ENCODE peak calls at places on chromosome 1, in four cellular contexts. X is SK-N-SH, U is GM12878, N is HepG2. B is an unnamed sample.

GRCh38 chr1:156767879-156768608 is 709 bp downstream of the PRCC start:
- DNase-seq in X (peak; percentile 63), U (no peak), N (no peak), B (peak; percentile 31)

GRCh38 chr1:159959451-159959850 is 5.4 kb upstream of the SLAMF9 start:
- DNase-seq in X (no peak), U (no peak), N (no peak), B (no peak)

GRCh38 chr1:1763657-1764621 is 14.3 kb downstream of the NADK start:
- DNase-seq in X (no peak), U (no peak), N (no peak), B (peak; percentile 99)

GRCh38 chr1:230068952-230069684 is 2.1 kb downstream of the GALNT2 start:
- DNase-seq in X (peak; percentile 27), U (no peak), N (no peak), B (peak; percentile 15)

GRCh38 chr1:185083818-185084217 is 38.5 kb downstream of the RNF2 start:
- DNase-seq in X (no peak), U (no peak), N (no peak), B (no peak)

GRCh38 chr1:245863566-245864184 is 643.4 kb downstream of the SMYD3 start:
- DNase-seq in X (no peak), U (no peak), N (no peak), B (no peak)

GRCh38 chr1:75696000-75696399 is 28.5 kb upstream of the ACADM start:
- DNase-seq in X (no peak), U (no peak), N (no peak), B (no peak)

GRCh38 chr1:8239039-8239305 is 78.9 kb upstream of the SLC45A1 start:
- DNase-seq in X (no peak), U (no peak), N (peak; percentile 79), B (no peak)

GRCh38 chr1:212819704-212820103 is 27.7 kb downstream of the SPATA45 start:
- DNase-seq in X (no peak), U (peak; percentile 84), N (no peak), B (no peak)

GRCh38 chr1:50989694-50990093 is 19.6 kb downstream of the CDKN2C start:
- DNase-seq in X (no peak), U (no peak), N (no peak), B (no peak)

GRCh38 chr1:188343914-188344313 is 1515.2 kb downstream of the PLA2G4A start:
- DNase-seq in X (no peak), U (no peak), N (no peak), B (no peak)

GRCh38 chr1:20124451-20125057 is 5.2 kb upstream of the PLA2G2D start:
- DNase-seq in X (no peak), U (no peak), N (no peak), B (no peak)

GRCh38 chr1:235152235-235152634 is 8.8 kb downstream of the RBM34 start:
- DNase-seq in X (no peak), U (no peak), N (no peak), B (no peak)

GRCh38 chr1:6951536-6951935 is 166.3 kb downstream of the CAMTA1 start:
- DNase-seq in X (no peak), U (no peak), N (no peak), B (no peak)

GRCh38 chr1:33235521-33235920 is 20.8 kb upstream of the ZNF362 start:
- DNase-seq in X (no peak), U (no peak), N (no peak), B (no peak)

DNA sequence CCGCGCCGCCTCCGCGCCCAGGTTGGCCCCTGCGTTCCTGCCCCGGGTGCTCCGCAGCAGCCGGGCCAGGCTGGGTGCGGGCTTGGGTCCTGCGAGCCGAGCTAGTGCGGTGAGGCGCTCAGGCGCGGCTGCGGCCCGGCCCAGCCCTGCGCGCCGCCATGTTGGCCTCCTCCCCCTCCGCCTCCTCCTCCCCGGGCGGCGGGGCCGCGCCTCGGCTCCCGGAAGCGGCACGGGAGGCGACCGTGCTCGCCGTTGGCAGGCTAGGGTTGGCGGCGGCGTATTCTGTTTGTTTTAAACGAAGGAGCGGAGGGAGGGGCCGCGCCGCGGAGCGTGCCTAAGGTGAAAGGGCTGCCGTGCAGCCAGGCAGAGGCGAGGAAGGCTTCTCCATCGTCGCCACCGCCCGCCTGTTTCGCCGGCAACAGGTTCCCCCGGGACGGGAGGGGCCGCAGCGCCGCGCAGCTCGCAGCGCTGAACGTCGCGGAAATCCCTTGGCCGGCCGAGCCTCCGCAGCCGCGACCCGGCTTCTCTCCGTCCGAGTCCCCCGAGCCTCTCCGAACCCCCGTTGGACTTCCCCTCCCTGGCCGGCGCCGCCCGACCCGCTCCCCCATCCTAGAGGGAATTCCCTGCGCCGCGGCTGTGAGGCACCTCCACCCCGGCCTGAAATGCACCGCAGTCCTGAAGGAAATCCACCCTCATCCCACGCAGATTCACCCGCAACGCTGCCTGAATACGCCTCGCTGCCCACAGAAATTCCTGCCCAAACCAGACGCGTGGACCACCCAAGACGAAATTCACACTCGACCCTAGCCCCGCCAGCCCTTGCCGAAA is at the start of gene USP24:
- DNase-seq in X (peak; percentile 95), U (no peak), N (peak; percentile 63), B (peak; percentile 76)
- TF ChIP-seq REST in X (no peak), U (no peak), N (no peak), B (peak; percentile 65)

GRCh38 chr1:41807390-41807789 is 111.3 kb downstream of the HIVEP3 start:
- DNase-seq in X (no peak), U (no peak), N (no peak), B (no peak)
- TF ChIP-seq GABPA in X (no peak), U (no peak), N (no peak), B (no peak)

DNA sequence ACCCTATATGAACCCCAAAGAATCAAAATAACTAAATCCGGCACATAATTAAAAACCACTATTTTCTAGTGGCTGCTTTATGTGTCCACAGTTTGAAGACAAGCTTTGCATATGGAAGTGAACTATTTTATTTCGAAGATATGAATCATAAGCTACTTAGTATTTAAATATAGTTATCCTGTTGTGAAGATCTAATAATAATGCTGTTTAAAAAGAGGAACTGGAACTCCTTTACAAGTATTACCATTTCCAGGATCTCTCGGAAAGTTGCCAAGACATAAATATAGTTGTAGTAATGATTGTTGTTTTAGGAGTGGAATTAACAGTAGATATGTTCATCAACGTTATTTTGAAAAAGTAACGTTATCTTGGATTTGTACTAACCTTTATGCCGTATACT is 163.6 kb downstream of the NFIA start:
- DNase-seq in X (no peak), U (no peak), N (no peak), B (no peak)
- TF ChIP-seq REST in X (no peak), U (no peak), N (no peak), B (no peak)

GRCh38 chr1:27979151-27979858 is 19.5 kb downstream of the XKR8 start:
- DNase-seq in X (no peak), U (peak; percentile 19), N (no peak), B (peak; percentile 59)

GRCh38 chr1:27979859-27980201 is 20.1 kb downstream of the XKR8 start:
- DNase-seq in X (no peak), U (no peak), N (no peak), B (no peak)

GRCh38 chr1:27981146-27981545 is 21.4 kb downstream of the XKR8 start:
- DNase-seq in X (no peak), U (no peak), N (no peak), B (no peak)

DNA sequence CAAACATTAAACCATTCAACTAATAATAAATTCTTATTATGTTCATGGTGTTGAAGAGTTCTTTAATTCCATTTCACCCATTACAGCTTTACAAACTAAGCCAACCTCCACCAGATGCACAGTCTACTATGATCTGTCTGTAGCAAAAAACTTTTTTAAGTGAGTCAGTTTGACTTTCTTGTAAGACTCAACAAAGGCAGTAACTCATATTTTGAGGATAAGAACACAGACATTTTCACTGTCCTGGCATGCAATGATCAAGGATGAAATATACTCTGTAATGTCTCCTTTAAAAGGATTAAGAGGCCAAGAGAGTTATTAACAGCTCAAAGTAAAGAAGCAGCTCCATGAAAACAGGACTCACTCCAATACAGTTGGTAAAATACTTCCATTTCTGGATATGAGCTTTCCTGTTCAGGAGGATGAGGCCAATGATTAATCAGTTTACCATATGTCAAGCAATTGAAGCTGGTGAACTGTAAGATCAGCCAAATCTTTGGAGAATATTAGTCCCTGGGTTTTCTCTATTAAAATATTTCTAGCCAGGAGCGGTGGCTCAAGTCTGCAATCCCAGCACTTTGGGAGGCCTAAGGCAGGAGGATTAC is 20.5 kb downstream of the XKR8 start:
- DNase-seq in X (no peak), U (no peak), N (no peak), B (no peak)
- TF ChIP-seq GABPA in X (no peak), U (no peak), N (no peak), B (no peak)

DNA sequence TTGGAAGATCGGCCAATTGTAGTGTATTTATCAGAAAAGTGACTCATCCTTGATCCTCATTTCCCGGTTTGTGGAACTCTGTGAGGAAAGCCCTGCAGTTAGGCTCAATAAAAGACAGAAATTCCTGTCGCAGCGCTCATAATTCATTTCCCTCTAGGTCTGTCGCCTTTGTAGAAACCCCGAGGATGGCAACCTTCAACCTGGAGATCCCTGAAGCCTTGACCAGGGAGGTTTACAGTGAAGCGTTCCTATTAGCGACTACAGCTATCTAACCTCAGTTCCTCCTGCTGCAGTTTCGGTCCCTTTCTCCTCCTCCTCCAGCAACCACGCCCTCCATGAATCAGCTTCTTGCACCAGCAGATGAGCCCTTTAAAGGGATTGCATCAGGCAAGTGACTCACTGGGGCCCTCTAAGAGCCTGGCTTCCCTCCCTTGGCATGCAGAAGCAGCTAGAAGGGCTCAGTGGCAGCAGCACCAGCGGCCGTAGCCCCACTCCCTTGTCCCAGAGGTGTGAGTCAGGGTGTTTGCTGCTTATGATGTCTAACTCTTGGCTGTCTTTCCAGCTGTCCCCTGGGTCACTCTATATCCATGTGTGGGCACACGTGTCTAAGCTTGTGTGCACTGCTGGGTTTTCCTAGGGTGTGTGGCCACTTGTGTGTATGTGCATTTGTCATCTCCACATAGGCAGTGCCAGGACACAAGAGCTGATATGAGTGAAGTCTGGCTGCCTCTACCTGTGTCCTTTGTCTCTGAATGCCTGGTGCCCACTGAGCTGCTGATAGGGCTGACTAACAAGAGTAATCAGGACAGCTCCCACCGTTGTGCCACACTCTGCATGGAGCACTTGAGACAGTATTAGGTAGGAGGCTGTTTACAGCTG is 777 bp upstream of the STK40 start:
- DNase-seq in X (peak; percentile 63), U (peak; percentile 94), N (peak; percentile 95), B (peak; percentile 100)
- TF ChIP-seq REST in X (peak; percentile 34), U (no peak), N (no peak), B (no peak)

GRCh38 chr1:224377676-224378006 is 21.0 kb downstream of the CNIH4 start:
- DNase-seq in X (no peak), U (peak; percentile 62), N (peak; percentile 3), B (peak; percentile 9)
- TF ChIP-seq GABPA in X (no peak), U (no peak), N (no peak), B (no peak)

GRCh38 chr1:62185677-62186076 is 9.0 kb upstream of the L1TD1 start:
- DNase-seq in X (no peak), U (no peak), N (no peak), B (no peak)

GRCh38 chr1:62181531-62181930 is 13.1 kb upstream of the L1TD1 start:
- DNase-seq in X (no peak), U (no peak), N (no peak), B (no peak)

GRCh38 chr1:62180649-62181048 is 14.0 kb upstream of the L1TD1 start:
- DNase-seq in X (no peak), U (no peak), N (no peak), B (no peak)

GRCh38 chr1:62187548-62187947 is 7.1 kb upstream of the L1TD1 start:
- DNase-seq in X (no peak), U (no peak), N (no peak), B (no peak)

GRCh38 chr1:62184291-62184690 is 10.4 kb upstream of the L1TD1 start:
- DNase-seq in X (no peak), U (no peak), N (no peak), B (no peak)
- TF ChIP-seq REST in X (no peak), U (no peak), N (no peak), B (no peak)

GRCh38 chr1:165898837-165899236 is 71.4 kb downstream of the UCK2 start:
- DNase-seq in X (no peak), U (no peak), N (no peak), B (no peak)
- TF ChIP-seq GABPA in X (peak; percentile 21), U (no peak), N (no peak), B (no peak)